ENCODE peak calls at places on chromosomes 11 and 22, in four cellular contexts. K is HCT116, R is left lung, Y is AG04449. M is an unnamed sample.

GRCh38 chr11:128544625-128545024 is 42.7 kb downstream of the ETS1 start:
- DNase-seq in K (no peak), R (no peak), Y (no peak), M (no peak)

GRCh38 chr11:7657306-7658025 is 15.8 kb downstream of the CYB5R2 start:
- DNase-seq in K (peak), R (peak), Y (no peak), M (no peak)

GRCh38 chr11:36306888-36307287 is 10.8 kb downstream of the PRR5L start:
- DNase-seq in K (peak), R (no peak), Y (no peak), M (no peak)

GRCh38 chr11:113242767-113243397 is 71.5 kb upstream of the TTC12 start:
- DNase-seq in K (no peak), R (no peak), Y (no peak), M (no peak)

GRCh38 chr11:733072-733471 is 14.2 kb upstream of the TALDO1 start:
- DNase-seq in K (no peak), R (no peak), Y (no peak), M (no peak)

GRCh38 chr11:69534166-69534530 is 52.7 kb downstream of the LINC01488 start:
- DNase-seq in K (no peak), R (no peak), Y (no peak), M (no peak)

GRCh38 chr11:94885133-94885532 is 88.2 kb downstream of the CWC15 start:
- DNase-seq in K (no peak), R (no peak), Y (no peak), M (no peak)

GRCh38 chr11:61834278-61835004 is 6.3 kb downstream of the FADS2 start:
- DNase-seq in K (no peak), R (no peak), Y (no peak), M (no peak)

GRCh38 chr11:70152244-70152643 is 50.9 kb upstream of the FADD start:
- DNase-seq in K (no peak), R (no peak), Y (no peak), M (no peak)

GRCh38 chr11:18064450-18065048 is 18.5 kb upstream of the TPH1 start:
- DNase-seq in K (no peak), R (no peak), Y (no peak), M (no peak)

GRCh38 chr22:42724062-42724461 is 3.4 kb upstream of the A4GALT start:
- DNase-seq in K (no peak), R (no peak), Y (no peak), M (no peak)

GRCh38 chr11:46977940-46978595 is 41.5 kb downstream of the CSTPP1 start:
- DNase-seq in K (no peak), R (no peak), Y (no peak), M (peak)

GRCh38 chr22:43844560-43845545 is 17.5 kb downstream of the SULT4A1 start:
- DNase-seq in K (no peak), R (no peak), Y (no peak), M (no peak)

GRCh38 chr11:74707602-74708510 is 23.4 kb downstream of the CHRDL2 start:
- DNase-seq in K (no peak), R (no peak), Y (no peak), M (no peak)

GRCh38 chr11:114440971-114441810 is 1.9 kb downstream of the REXO2 start:
- DNase-seq in K (no peak), R (no peak), Y (no peak), M (peak)

GRCh38 chr11:69878927-69879733 is 59.9 kb upstream of the FGF3 start:
- DNase-seq in K (no peak), R (peak), Y (no peak), M (no peak)

GRCh38 chr22:45458532-45458931 is 44.2 kb upstream of the FBLN1 start:
- DNase-seq in K (no peak), R (no peak), Y (no peak), M (no peak)

GRCh38 chr11:124638500-124638899 is 15.8 kb downstream of the TBRG1 start:
- DNase-seq in K (no peak), R (no peak), Y (no peak), M (no peak)

GRCh38 chr11:102360681-102361080 is 13.7 kb downstream of the BIRC2 start:
- DNase-seq in K (no peak), R (no peak), Y (no peak), M (no peak)

GRCh38 chr22:41525450-41526225 is 18.6 kb downstream of the POLR3H start:
- DNase-seq in K (no peak), R (no peak), Y (no peak), M (no peak)

GRCh38 chr11:6474806-6475500 is 1.2 kb upstream of the TRIM3 start:
- DNase-seq in K (no peak), R (no peak), Y (no peak), M (no peak)

GRCh38 chr11:134792044-134792443 is 380.0 kb upstream of the B3GAT1 start:
- DNase-seq in K (no peak), R (no peak), Y (no peak), M (no peak)

GRCh38 chr11:26944866-26945664 is 48.8 kb upstream of the FIBIN start:
- DNase-seq in K (no peak), R (no peak), Y (no peak), M (no peak)

DNA sequence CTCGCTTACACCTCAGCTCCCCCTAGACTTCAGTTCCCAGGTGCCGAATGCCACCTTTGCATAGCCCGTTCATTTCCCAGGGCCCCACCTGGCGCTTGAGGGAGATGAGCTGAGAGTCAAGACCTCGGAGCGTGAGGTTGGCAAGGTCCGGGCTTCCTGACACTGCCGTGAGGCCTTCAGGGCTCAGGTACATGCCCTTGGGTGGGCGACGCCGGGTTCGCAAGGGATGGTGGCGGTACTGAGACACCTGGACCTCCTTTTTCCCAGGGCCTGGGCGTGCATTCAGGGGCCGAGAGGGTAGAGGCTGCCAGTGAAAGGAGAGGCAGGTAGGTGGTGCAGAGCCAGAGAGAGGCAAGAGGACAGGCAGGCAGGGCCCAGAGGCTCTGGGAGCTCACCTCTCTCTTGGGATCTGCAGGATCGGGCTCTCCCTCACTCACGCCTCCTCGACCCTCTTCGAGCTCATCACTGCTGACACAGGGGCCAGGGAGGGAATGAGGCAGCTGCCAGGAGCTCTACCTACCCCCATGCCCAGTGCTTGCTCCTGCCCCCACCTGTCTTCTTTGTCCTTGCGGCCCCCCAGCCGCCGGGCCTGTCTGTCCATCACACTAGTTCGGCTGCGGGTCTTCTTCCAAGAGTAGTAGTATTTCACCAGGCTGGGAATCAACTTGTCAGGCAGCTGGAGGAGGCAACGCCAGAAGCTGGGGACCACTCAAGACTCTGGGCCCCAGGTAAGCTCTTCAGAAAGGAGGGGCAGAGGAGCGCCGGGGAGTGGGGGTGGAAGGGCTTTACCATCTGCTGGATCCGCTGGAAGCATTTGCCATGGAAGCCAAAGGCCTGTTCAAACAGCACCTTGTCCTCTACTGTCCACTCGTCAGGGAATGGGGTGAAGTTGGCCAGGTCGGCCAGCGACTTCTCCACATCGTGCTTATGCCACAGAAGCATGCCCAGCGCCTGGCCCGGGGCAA is 2.8 kb downstream of the RCOR2 start:
- DNase-seq in K (no peak), R (no peak), Y (no peak), M (no peak)
- H3K4me3 ChIP-seq in K (no peak), R (no peak), Y (no peak), M (no peak)

DNA sequence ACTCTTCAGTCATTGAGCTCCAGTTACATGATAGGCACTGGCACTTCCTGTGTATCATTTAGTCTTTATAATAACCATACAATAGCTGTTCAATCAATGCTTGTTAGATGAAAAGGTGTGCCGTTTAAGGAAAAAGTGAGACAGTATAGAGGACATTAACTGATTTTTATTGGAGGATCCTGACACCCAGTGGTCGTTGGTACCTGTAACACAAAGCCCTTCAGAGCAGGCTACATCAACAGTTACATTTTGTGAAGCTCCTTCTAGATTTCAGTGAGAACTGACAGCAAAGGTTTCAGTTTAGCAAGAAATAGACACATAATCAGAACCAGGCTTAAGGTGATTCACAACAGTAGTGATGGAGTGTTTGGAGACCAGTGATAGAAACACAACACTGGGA is 44.2 kb downstream of the CCDC81 start:
- DNase-seq in K (no peak), R (no peak), Y (no peak), M (no peak)
- TF ChIP-seq CTCF in K (peak), R (no peak), Y (peak), M (peak)

GRCh38 chr11:122882189-122882808 is at the start of gene JHY:
- DNase-seq in K (no peak), R (no peak), Y (no peak), M (no peak)
- H3K4me3 ChIP-seq in K (peak), R (peak), Y (peak), M (no peak)

DNA sequence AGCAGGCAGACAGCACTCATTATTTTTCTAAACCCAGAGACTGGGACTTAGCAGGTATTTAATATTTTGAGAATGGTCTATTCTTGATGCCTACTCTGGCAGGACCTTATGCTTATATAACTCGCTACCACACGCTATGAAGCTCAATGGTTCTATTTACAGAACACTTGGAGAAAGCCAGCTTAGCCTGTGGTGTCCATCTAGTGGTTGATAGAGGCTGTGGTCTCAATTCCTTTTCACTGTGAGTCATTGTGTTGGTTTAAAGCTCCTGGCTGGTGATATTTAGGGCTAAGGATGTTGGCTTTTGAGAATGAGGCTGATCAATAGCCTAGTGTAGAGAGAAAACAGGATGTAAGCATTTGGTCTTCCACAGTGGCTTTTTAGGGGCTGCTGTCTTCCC is 206.4 kb downstream of the DBX1 start:
- DNase-seq in K (peak), R (no peak), Y (peak), M (no peak)
- TF ChIP-seq CTCF in K (peak), R (peak), Y (peak), M (peak)

GRCh38 chr22:36238348-36239149 is 778 bp downstream of the APOL2 start:
- DNase-seq in K (no peak), R (no peak), Y (no peak), M (no peak)

GRCh38 chr22:36235585-36235984 is 3.7 kb downstream of the APOL2 start:
- DNase-seq in K (no peak), R (no peak), Y (no peak), M (no peak)

GRCh38 chr22:36237462-36238347 is 1.6 kb downstream of the APOL2 start:
- DNase-seq in K (no peak), R (no peak), Y (no peak), M (no peak)

GRCh38 chr22:36234919-36235318 is 4.4 kb downstream of the APOL2 start:
- DNase-seq in K (no peak), R (no peak), Y (no peak), M (no peak)

GRCh38 chr22:36236338-36237319 is 2.7 kb downstream of the APOL2 start:
- DNase-seq in K (no peak), R (no peak), Y (no peak), M (no peak)
- H3K4me3 ChIP-seq in K (no peak), R (no peak), Y (no peak), M (no peak)

M was measured in LNCaP clone FGC.